ENCODE peak calls at places on chromosome X, in six cellular contexts. I is AG10803; K is choroid plexus epithelial cell; O is HepG2; B is astrocyte of the spinal cord; C is CD4-positive, alpha-beta T cell. L is an unnamed sample.

GRCh38 chrX:24341795-24342194 is 18.6 kb upstream of the SUPT20HL1 start:
- DNase-seq in I (peak), K (peak), O (no peak), B (peak), C (no peak), L (no peak)

GRCh38 chrX:150291014-150291413 is 72.1 kb upstream of the MAMLD1 start:
- DNase-seq in I (no peak), K (no peak), O (no peak), B (no peak), C (no peak), L (no peak)

GRCh38 chrX:84735025-84735424 is 232.8 kb upstream of the HDX start:
- DNase-seq in I (no peak), K (peak), O (peak), B (no peak), C (no peak), L (no peak)

GRCh38 chrX:17397074-17397473 is 22.1 kb downstream of the NHS start:
- DNase-seq in I (peak), K (no peak), O (no peak), B (peak), C (no peak), L (no peak)

GRCh38 chrX:103877571-103877970 is 45.5 kb upstream of the RAB9B start:
- DNase-seq in I (no peak), K (no peak), O (no peak), B (no peak), C (no peak), L (no peak)

GRCh38 chrX:85109235-85109634 is 105.6 kb downstream of the APOOL start:
- DNase-seq in I (no peak), K (peak), O (peak), B (no peak), C (no peak), L (peak)

GRCh38 chrX:153372949-153373348 is 28.2 kb downstream of the PNMA6E start:
- DNase-seq in I (no peak), K (no peak), O (no peak), B (no peak), C (no peak), L (no peak)

GRCh38 chrX:111181883-111182400 is 86.0 kb downstream of the PAK3 start:
- DNase-seq in I (no peak), K (no peak), O (no peak), B (no peak), C (no peak), L (no peak)

L was measured in body of pancreas.